ENCODE peak calls at places on chromosomes 3 and 15, in nine cellular contexts. One of them, this sample, is unnamed.

GRCh38 chr3:99938270-99938955 is 120.8 kb downstream of the CMSS1 start:
- DNase-seq in A549: no peak
- DNase-seq in transverse colon: no peak
- DNase-seq in fibroblast of lung: peak
- DNase-seq in Peyer's patch: no peak
- DNase-seq in right lobe of liver: no peak
- DNase-seq in fibroblast of mammary gland: peak
- DNase-seq in psoas muscle: no peak
- DNase-seq in left lung: no peak
- DNase-seq in this sample: no peak

GRCh38 chr3:190644766-190645165 is 130.9 kb downstream of the IL1RAP start:
- DNase-seq in left lung: no peak
- DNase-seq in A549: no peak
- DNase-seq in transverse colon: no peak
- DNase-seq in psoas muscle: no peak
- DNase-seq in Peyer's patch: no peak
- DNase-seq in fibroblast of mammary gland: peak
- DNase-seq in fibroblast of lung: peak
- DNase-seq in right lobe of liver: no peak
- DNase-seq in this sample: no peak

GRCh38 chr15:42741710-42742109 is 4.8 kb upstream of the CDAN1 start:
- DNase-seq in fibroblast of lung: no peak
- DNase-seq in fibroblast of mammary gland: no peak
- DNase-seq in A549: no peak
- DNase-seq in Peyer's patch: no peak
- DNase-seq in left lung: no peak
- DNase-seq in right lobe of liver: no peak
- DNase-seq in psoas muscle: no peak
- DNase-seq in transverse colon: no peak
- DNase-seq in this sample: no peak

GRCh38 chr3:184773341-184774186 is 38.4 kb upstream of the VPS8 start:
- DNase-seq in psoas muscle: peak
- DNase-seq in right lobe of liver: no peak
- DNase-seq in fibroblast of mammary gland: no peak
- DNase-seq in transverse colon: no peak
- DNase-seq in fibroblast of lung: no peak
- DNase-seq in Peyer's patch: no peak
- DNase-seq in A549: no peak
- DNase-seq in left lung: no peak
- DNase-seq in this sample: no peak

GRCh38 chr3:12897537-12898289 is 56.3 kb upstream of the RPL32 start:
- DNase-seq in right lobe of liver: no peak
- DNase-seq in Peyer's patch: no peak
- DNase-seq in A549: no peak
- DNase-seq in left lung: peak
- DNase-seq in fibroblast of lung: no peak
- DNase-seq in fibroblast of mammary gland: no peak
- DNase-seq in psoas muscle: peak
- DNase-seq in transverse colon: no peak
- DNase-seq in this sample: no peak

GRCh38 chr15:68279779-68280745 is 2.5 kb downstream of the FEM1B start:
- DNase-seq in fibroblast of lung: no peak
- DNase-seq in right lobe of liver: no peak
- DNase-seq in A549: no peak
- DNase-seq in left lung: no peak
- DNase-seq in fibroblast of mammary gland: no peak
- DNase-seq in psoas muscle: no peak
- DNase-seq in transverse colon: no peak
- DNase-seq in Peyer's patch: no peak
- DNase-seq in this sample: no peak

GRCh38 chr3:40800343-40800742 is 275.6 kb downstream of the ZNF621 start:
- DNase-seq in transverse colon: peak
- DNase-seq in fibroblast of lung: peak
- DNase-seq in fibroblast of mammary gland: peak
- DNase-seq in A549: peak
- DNase-seq in right lobe of liver: no peak
- DNase-seq in left lung: no peak
- DNase-seq in Peyer's patch: no peak
- DNase-seq in psoas muscle: no peak
- DNase-seq in this sample: peak

GRCh38 chr3:13501056-13501455 is 20.9 kb downstream of the HDAC11 start:
- DNase-seq in A549: no peak
- DNase-seq in left lung: no peak
- DNase-seq in fibroblast of lung: no peak
- DNase-seq in transverse colon: no peak
- DNase-seq in right lobe of liver: no peak
- DNase-seq in Peyer's patch: peak
- DNase-seq in psoas muscle: peak
- DNase-seq in fibroblast of mammary gland: no peak
- DNase-seq in this sample: no peak

GRCh38 chr15:72591361-72591760 is 63.1 kb upstream of the GOLGA6B start:
- DNase-seq in A549: no peak
- DNase-seq in psoas muscle: no peak
- DNase-seq in fibroblast of lung: peak
- DNase-seq in fibroblast of mammary gland: peak
- DNase-seq in transverse colon: no peak
- DNase-seq in left lung: no peak
- DNase-seq in right lobe of liver: no peak
- DNase-seq in Peyer's patch: no peak
- DNase-seq in this sample: no peak

GRCh38 chr3:43759297-43759782 is 68.6 kb downstream of the ABHD5 start:
- DNase-seq in fibroblast of lung: peak
- DNase-seq in A549: peak
- DNase-seq in transverse colon: no peak
- DNase-seq in left lung: no peak
- DNase-seq in Peyer's patch: no peak
- DNase-seq in right lobe of liver: no peak
- DNase-seq in fibroblast of mammary gland: peak
- DNase-seq in psoas muscle: peak
- DNase-seq in this sample: no peak

GRCh38 chr3:170865209-170866094 is 4.5 kb downstream of the RPL22L1 start:
- DNase-seq in A549: peak
- DNase-seq in left lung: no peak
- DNase-seq in transverse colon: no peak
- DNase-seq in right lobe of liver: no peak
- DNase-seq in Peyer's patch: no peak
- DNase-seq in fibroblast of lung: no peak
- DNase-seq in fibroblast of mammary gland: peak
- DNase-seq in psoas muscle: no peak
- DNase-seq in this sample: no peak

GRCh38 chr3:72665701-72666443 is 182.4 kb downstream of the SHQ1 start:
- DNase-seq in right lobe of liver: peak
- DNase-seq in fibroblast of lung: no peak
- DNase-seq in psoas muscle: no peak
- DNase-seq in Peyer's patch: no peak
- DNase-seq in transverse colon: peak
- DNase-seq in fibroblast of mammary gland: peak
- DNase-seq in A549: peak
- DNase-seq in left lung: no peak
- DNase-seq in this sample: peak

GRCh38 chr15:39720721-39721611 is 61.7 kb downstream of the FSIP1 start:
- DNase-seq in fibroblast of lung: peak
- DNase-seq in fibroblast of mammary gland: peak
- DNase-seq in left lung: no peak
- DNase-seq in right lobe of liver: no peak
- DNase-seq in psoas muscle: no peak
- DNase-seq in A549: no peak
- DNase-seq in Peyer's patch: no peak
- DNase-seq in transverse colon: no peak
- DNase-seq in this sample: no peak

GRCh38 chr3:121552379-121552778 is 6.6 kb upstream of the POLQ start:
- DNase-seq in psoas muscle: no peak
- DNase-seq in Peyer's patch: no peak
- DNase-seq in left lung: no peak
- DNase-seq in A549: no peak
- DNase-seq in transverse colon: no peak
- DNase-seq in fibroblast of lung: no peak
- DNase-seq in right lobe of liver: no peak
- DNase-seq in fibroblast of mammary gland: no peak
- DNase-seq in this sample: no peak

GRCh38 chr15:84926491-84927220 is 42.2 kb downstream of the SLC28A1 start:
- DNase-seq in fibroblast of mammary gland: no peak
- DNase-seq in Peyer's patch: no peak
- DNase-seq in right lobe of liver: no peak
- DNase-seq in fibroblast of lung: no peak
- DNase-seq in psoas muscle: no peak
- DNase-seq in A549: no peak
- DNase-seq in transverse colon: no peak
- DNase-seq in left lung: no peak
- DNase-seq in this sample: no peak

GRCh38 chr15:56273724-56274123 is 30.0 kb upstream of the RFX7 start:
- DNase-seq in psoas muscle: no peak
- DNase-seq in fibroblast of lung: no peak
- DNase-seq in right lobe of liver: no peak
- DNase-seq in left lung: no peak
- DNase-seq in A549: no peak
- DNase-seq in transverse colon: no peak
- DNase-seq in Peyer's patch: no peak
- DNase-seq in fibroblast of mammary gland: no peak
- DNase-seq in this sample: no peak

GRCh38 chr15:56272474-56272873 is 28.8 kb upstream of the RFX7 start:
- DNase-seq in fibroblast of lung: no peak
- DNase-seq in psoas muscle: no peak
- DNase-seq in Peyer's patch: no peak
- DNase-seq in left lung: no peak
- DNase-seq in A549: no peak
- DNase-seq in right lobe of liver: no peak
- DNase-seq in transverse colon: no peak
- DNase-seq in fibroblast of mammary gland: peak
- DNase-seq in this sample: no peak
- H3K4me3 ChIP-seq in fibroblast of lung: no peak
- H3K4me3 ChIP-seq in psoas muscle: no peak
- H3K4me3 ChIP-seq in Peyer's patch: no peak
- H3K4me3 ChIP-seq in left lung: no peak
- H3K4me3 ChIP-seq in A549: no peak
- H3K4me3 ChIP-seq in right lobe of liver: no peak
- H3K4me3 ChIP-seq in transverse colon: no peak
- H3K4me3 ChIP-seq in fibroblast of mammary gland: no peak
- H3K4me3 ChIP-seq in this sample: no peak

DNA sequence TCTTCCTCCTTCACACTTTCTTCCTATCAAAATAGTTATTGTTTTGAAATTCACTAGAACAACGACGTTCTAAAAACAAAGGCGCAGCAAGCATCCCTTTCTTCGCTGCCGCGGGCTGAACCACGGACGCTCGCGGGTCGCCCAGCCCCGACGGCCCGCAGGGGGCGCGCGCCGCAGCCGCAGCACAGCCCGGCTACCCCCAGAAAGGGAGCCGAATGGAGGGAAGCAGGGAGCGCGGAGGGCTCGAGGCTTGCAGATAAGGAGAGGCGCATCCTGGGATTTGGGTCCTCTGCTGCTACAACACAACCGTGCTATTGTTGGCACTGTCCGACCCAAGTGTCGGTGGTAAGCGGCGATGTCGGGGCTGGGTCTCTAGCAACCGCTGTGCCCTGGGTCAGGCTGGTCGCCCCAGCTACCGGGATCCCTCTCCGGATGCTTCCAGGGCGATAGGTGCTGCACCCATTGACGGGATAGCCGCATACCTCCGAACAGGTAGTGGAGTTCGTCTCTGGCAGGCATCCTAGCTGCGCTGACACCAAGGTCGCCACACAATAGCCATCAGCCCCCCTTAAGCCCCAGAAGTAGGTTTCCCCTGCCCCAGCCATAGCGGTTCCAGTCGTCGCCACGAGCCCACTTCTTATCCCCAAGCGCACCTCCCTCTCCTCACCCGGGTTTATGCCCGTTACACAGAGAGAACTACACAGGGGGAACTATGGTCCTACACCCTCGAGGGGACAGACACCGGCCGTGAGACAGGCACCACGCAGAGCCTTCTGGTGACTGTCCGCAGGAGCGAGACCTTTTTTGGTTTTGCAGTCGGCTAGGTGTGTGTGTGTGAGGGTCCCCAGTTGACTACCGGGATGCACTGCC is 6.0 kb downstream of the ONECUT1 start:
- DNase-seq in fibroblast of lung: no peak
- DNase-seq in psoas muscle: no peak
- DNase-seq in right lobe of liver: peak
- DNase-seq in transverse colon: no peak
- DNase-seq in A549: peak
- DNase-seq in left lung: peak
- DNase-seq in fibroblast of mammary gland: peak
- DNase-seq in Peyer's patch: peak
- DNase-seq in this sample: peak
- TF ChIP-seq CTCF in fibroblast of lung: peak
- TF ChIP-seq CTCF in psoas muscle: peak
- TF ChIP-seq CTCF in right lobe of liver: peak
- TF ChIP-seq CTCF in transverse colon: peak
- TF ChIP-seq CTCF in A549: peak
- TF ChIP-seq CTCF in left lung: peak
- TF ChIP-seq CTCF in fibroblast of mammary gland: peak
- TF ChIP-seq CTCF in Peyer's patch: peak
- TF ChIP-seq CTCF in this sample: peak

DNA sequence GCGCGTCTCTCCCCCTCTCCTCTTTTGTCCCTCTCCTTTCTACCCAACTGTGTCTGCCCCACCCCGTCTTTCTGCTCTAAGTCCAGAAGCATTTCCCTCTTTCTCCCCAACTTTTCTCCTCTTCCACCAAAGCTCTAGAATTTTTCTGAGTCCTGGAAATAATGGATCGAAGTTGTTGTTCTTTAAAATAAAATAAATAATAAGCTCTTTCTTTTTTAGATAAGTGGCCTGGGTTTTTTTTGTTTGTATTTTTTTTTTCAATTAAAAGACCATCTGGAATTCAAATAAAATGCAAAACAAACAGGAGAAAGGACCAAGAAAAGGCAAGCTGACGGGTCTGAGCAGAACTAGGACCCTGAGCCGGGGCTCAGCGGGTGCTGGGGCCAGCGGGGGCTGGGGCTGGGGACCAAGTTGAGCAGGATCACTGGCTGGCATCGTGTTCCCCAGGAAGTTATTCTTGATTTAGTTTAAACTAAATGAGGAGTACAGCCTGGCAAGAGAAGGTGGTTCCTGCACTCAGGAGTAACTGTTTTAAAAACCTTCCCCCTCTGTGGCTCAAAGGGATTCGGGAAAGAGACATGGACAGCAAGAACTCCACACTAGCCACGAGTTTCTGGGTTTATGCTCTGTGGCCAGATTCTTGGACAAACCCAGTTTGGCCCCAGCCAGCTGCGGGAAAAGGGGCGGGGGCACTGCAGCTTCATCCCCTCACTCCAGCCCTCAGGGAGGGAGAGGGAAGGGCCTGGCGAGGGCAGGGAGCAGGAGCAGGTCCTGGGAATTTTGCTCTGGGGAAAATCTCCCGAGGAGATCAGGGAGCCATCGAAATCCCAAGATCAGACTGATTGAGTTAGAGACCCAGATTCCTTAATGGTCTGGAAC is 8.4 kb downstream of the GATA2 start:
- DNase-seq in fibroblast of mammary gland: no peak
- DNase-seq in psoas muscle: peak
- DNase-seq in left lung: peak
- DNase-seq in Peyer's patch: no peak
- DNase-seq in fibroblast of lung: peak
- DNase-seq in A549: no peak
- DNase-seq in right lobe of liver: no peak
- DNase-seq in transverse colon: no peak
- DNase-seq in this sample: no peak
- H3K4me3 ChIP-seq in fibroblast of mammary gland: no peak
- H3K4me3 ChIP-seq in psoas muscle: peak
- H3K4me3 ChIP-seq in left lung: peak
- H3K4me3 ChIP-seq in Peyer's patch: no peak
- H3K4me3 ChIP-seq in fibroblast of lung: no peak
- H3K4me3 ChIP-seq in A549: no peak
- H3K4me3 ChIP-seq in right lobe of liver: no peak
- H3K4me3 ChIP-seq in transverse colon: no peak
- H3K4me3 ChIP-seq in this sample: no peak

GRCh38 chr3:30751610-30752299 is 142.7 kb downstream of the GADL1 start:
- DNase-seq in Peyer's patch: no peak
- DNase-seq in left lung: no peak
- DNase-seq in fibroblast of lung: peak
- DNase-seq in psoas muscle: peak
- DNase-seq in transverse colon: peak
- DNase-seq in A549: peak
- DNase-seq in right lobe of liver: no peak
- DNase-seq in fibroblast of mammary gland: peak
- DNase-seq in this sample: no peak
- TF ChIP-seq CTCF in Peyer's patch: peak
- TF ChIP-seq CTCF in left lung: no peak
- TF ChIP-seq CTCF in fibroblast of lung: no peak
- TF ChIP-seq CTCF in psoas muscle: peak
- TF ChIP-seq CTCF in transverse colon: no peak
- TF ChIP-seq CTCF in A549: peak
- TF ChIP-seq CTCF in right lobe of liver: no peak
- TF ChIP-seq CTCF in fibroblast of mammary gland: peak
- TF ChIP-seq CTCF in this sample: no peak